ENCODE peak calls at places on chromosome 19, in eight cellular contexts. Z, O, G, T, Y, A, H and S are unnamed samples.

GRCh38 chr19:38742296-38742695 is 2.0 kb downstream of the CAPN12 start:
- DNase-seq in Z (no peak), O (no peak), G (no peak), T (peak), Y (no peak), A (no peak), H (no peak), S (no peak)

GRCh38 chr19:45113628-45114027 is 20.6 kb downstream of the PPP1R37 start:
- DNase-seq in Z (no peak), O (no peak), G (no peak), T (no peak), Y (no peak), A (no peak), H (no peak), S (no peak)

GRCh38 chr19:4088975-4089374 is 22.3 kb upstream of the ZBTB7A start:
- DNase-seq in Z (no peak), O (no peak), G (no peak), T (no peak), Y (no peak), A (no peak), H (peak), S (no peak)

GRCh38 chr19:58543826-58544590 is at the start of gene TRIM28:
- DNase-seq in Z (peak), O (peak), G (peak), T (peak), Y (peak), A (peak), H (peak), S (peak)

GRCh38 chr19:46856062-46857022 is 4.5 kb upstream of the ARHGAP35 start:
- DNase-seq in Z (peak), O (peak), G (peak), T (peak), Y (peak), A (peak), H (peak), S (peak)

GRCh38 chr19:34367424-34367957 is 2.5 kb downstream of the GPI start:
- DNase-seq in Z (no peak), O (no peak), G (no peak), T (no peak), Y (no peak), A (no peak), H (no peak), S (no peak)

GRCh38 chr19:38250821-38251563 is 5.2 kb downstream of the PPP1R14A start:
- DNase-seq in Z (no peak), O (peak), G (no peak), T (peak), Y (no peak), A (peak), H (no peak), S (no peak)

GRCh38 chr19:2774083-2774679 is 8.9 kb downstream of the SGTA start:
- DNase-seq in Z (no peak), O (peak), G (no peak), T (no peak), Y (no peak), A (no peak), H (no peak), S (no peak)

GRCh38 chr19:32231020-32231419 is 114.4 kb upstream of the ZNF507 start:
- DNase-seq in Z (no peak), O (no peak), G (no peak), T (no peak), Y (no peak), A (no peak), H (no peak), S (no peak)

GRCh38 chr19:15945301-15945700 is 3.5 kb upstream of the OR10H4 start:
- DNase-seq in Z (no peak), O (no peak), G (no peak), T (no peak), Y (no peak), A (no peak), H (no peak), S (no peak)

GRCh38 chr19:2345794-2346663 is 14.0 kb upstream of the TMPRSS9 start:
- DNase-seq in Z (peak), O (no peak), G (no peak), T (no peak), Y (no peak), A (no peak), H (no peak), S (no peak)

GRCh38 chr19:22144394-22144793 is 52.4 kb downstream of the ZNF676 start:
- DNase-seq in Z (peak), O (no peak), G (peak), T (no peak), Y (peak), A (no peak), H (no peak), S (peak)

GRCh38 chr19:29525901-29526729 is at the start of gene VSTM2B:
- DNase-seq in Z (no peak), O (no peak), G (no peak), T (peak), Y (peak), A (no peak), H (no peak), S (no peak)

GRCh38 chr19:49851456-49852259 is 699 bp downstream of the PTOV1 start:
- DNase-seq in Z (no peak), O (peak), G (no peak), T (peak), Y (no peak), A (no peak), H (peak), S (no peak)

GRCh38 chr19:15213715-15214381 is 13.1 kb upstream of the NOTCH3 start:
- DNase-seq in Z (peak), O (peak), G (no peak), T (no peak), Y (no peak), A (no peak), H (no peak), S (no peak)

GRCh38 chr19:48190288-48191284 is 20.1 kb downstream of the ZSWIM9 start:
- DNase-seq in Z (peak), O (no peak), G (peak), T (no peak), Y (no peak), A (peak), H (peak), S (peak)

GRCh38 chr19:33373701-33374405 is at the start of gene CEBPG:
- DNase-seq in Z (peak), O (peak), G (peak), T (no peak), Y (peak), A (peak), H (peak), S (no peak)

GRCh38 chr19:50159078-50159477 is 4.0 kb downstream of the IZUMO2 start:
- DNase-seq in Z (no peak), O (no peak), G (no peak), T (no peak), Y (no peak), A (no peak), H (no peak), S (no peak)

GRCh38 chr19:14555918-14556661 is 15.8 kb downstream of the NDUFB7 start:
- DNase-seq in Z (peak), O (no peak), G (peak), T (no peak), Y (no peak), A (no peak), H (no peak), S (no peak)

GRCh38 chr19:38264486-38265212 is at the start of gene SPINT2:
- DNase-seq in Z (no peak), O (no peak), G (no peak), T (peak), Y (peak), A (no peak), H (peak), S (no peak)

GRCh38 chr19:17394891-17395415 is 957 bp upstream of the CCDC194 start:
- DNase-seq in Z (peak), O (peak), G (peak), T (peak), Y (no peak), A (no peak), H (no peak), S (peak)

GRCh38 chr19:38853214-38853613 is 3.4 kb upstream of the HNRNPL start:
- DNase-seq in Z (no peak), O (no peak), G (no peak), T (no peak), Y (no peak), A (no peak), H (no peak), S (no peak)

GRCh38 chr19:7722231-7722651 is 9.7 kb downstream of the CLEC4G start:
- DNase-seq in Z (no peak), O (no peak), G (no peak), T (no peak), Y (no peak), A (no peak), H (no peak), S (no peak)

GRCh38 chr19:39297931-39298634 is 1.9 kb downstream of the IFNL1 start:
- DNase-seq in Z (no peak), O (no peak), G (no peak), T (peak), Y (no peak), A (peak), H (peak), S (no peak)

GRCh38 chr19:17790059-17790780 is 4.7 kb upstream of the B3GNT3 start:
- DNase-seq in Z (no peak), O (no peak), G (no peak), T (no peak), Y (no peak), A (no peak), H (no peak), S (no peak)

GRCh38 chr19:13024126-13024957 is 29.1 kb downstream of the NFIX start:
- DNase-seq in Z (no peak), O (no peak), G (peak), T (no peak), Y (no peak), A (peak), H (no peak), S (no peak)

GRCh38 chr19:13022859-13023636 is 27.8 kb downstream of the NFIX start:
- DNase-seq in Z (peak), O (peak), G (peak), T (no peak), Y (no peak), A (peak), H (no peak), S (no peak)

GRCh38 chr19:13020002-13020414 is 24.7 kb downstream of the NFIX start:
- DNase-seq in Z (peak), O (no peak), G (peak), T (no peak), Y (no peak), A (no peak), H (no peak), S (no peak)

GRCh38 chr19:13023666-13024065 is 28.4 kb downstream of the NFIX start:
- DNase-seq in Z (no peak), O (no peak), G (no peak), T (no peak), Y (no peak), A (no peak), H (no peak), S (no peak)

DNA sequence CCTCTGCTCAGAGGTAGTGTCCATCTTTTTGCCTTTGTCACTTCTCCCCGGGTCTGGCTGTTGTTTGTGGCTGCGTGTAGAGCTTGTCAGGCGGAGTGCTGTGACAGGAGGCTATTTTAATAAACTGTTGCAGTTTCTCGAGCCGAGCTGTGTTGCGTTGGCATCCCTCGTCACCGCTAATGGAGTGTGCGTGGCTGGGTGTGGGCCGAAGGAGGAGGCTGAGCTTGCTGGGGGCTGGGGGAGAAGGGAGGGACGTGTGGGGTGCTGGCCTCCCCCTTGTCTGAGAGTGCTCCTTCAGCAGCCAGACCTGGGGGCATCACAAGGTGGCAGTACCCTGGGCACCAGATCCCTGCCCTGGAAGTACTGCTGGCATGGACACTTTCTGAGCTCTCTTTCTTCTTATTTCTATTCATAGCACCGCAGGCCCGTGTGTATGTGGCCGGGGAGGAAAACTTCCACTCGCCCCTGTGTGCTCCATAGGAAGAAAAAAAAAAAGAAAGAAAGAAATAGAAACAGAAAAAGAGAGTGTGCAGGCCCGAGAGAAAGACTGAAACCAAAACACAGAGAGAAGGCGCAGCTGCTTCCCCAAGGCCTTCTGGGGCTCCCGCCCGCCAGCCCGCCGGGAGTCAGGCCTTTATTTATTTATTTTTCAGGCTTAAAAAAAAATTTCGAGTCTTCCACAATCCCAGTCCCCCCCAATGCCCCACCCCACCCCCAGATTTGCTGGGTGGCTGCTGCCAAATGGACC is 27.0 kb downstream of the NFIX start:
- DNase-seq in Z (peak), O (peak), G (peak), T (no peak), Y (no peak), A (peak), H (no peak), S (no peak)
- H3K4me3 ChIP-seq in Z (peak), O (peak), G (peak), T (peak), Y (no peak), A (peak), H (no peak), S (no peak)

GRCh38 chr19:917323-918151 is at the start of gene KISS1R:
- DNase-seq in Z (no peak), O (no peak), G (peak), T (peak), Y (peak), A (no peak), H (no peak), S (no peak)

GRCh38 chr19:918481-919156 is 1.5 kb downstream of the KISS1R start:
- DNase-seq in Z (no peak), O (no peak), G (no peak), T (peak), Y (no peak), A (no peak), H (no peak), S (no peak)

GRCh38 chr19:919157-920050 is 2.3 kb downstream of the KISS1R start:
- DNase-seq in Z (no peak), O (no peak), G (no peak), T (peak), Y (no peak), A (no peak), H (no peak), S (no peak)

GRCh38 chr19:918152-918437 is 962 bp downstream of the KISS1R start:
- DNase-seq in Z (no peak), O (no peak), G (no peak), T (no peak), Y (no peak), A (no peak), H (no peak), S (no peak)

DNA sequence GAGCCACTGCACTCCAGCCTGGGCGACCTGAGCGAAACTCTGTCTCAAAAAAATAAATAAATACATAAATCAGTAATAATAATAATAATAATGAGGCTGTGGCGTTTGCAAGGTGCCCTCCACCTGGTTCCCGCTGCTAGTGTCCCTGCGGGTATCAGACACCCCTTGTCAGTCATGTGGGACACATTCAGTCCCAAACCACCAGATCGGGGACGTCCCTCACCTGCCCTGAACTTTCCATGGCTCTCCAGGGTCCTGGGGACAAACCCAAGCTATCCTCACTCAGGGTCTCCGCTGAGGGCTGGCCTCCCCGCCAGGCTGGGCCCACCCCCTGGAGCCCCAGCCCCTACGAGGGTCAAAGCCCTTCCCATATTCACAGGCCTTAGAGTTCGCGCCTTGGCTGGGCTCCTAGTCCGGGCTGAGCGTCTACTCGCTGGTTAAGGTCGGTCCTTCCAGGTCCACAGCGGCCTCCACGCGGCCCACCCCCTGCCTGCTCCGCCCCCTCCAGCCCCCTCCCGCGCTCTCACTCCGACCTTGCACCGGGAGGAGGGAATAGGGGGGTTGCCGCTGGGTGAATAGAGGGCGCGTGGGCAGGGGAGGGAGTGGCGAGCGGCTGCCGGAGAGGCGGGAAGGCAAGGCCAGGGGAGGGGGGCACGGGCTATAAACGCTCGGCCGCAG is 349 bp upstream of the KISS1R start:
- DNase-seq in Z (no peak), O (no peak), G (no peak), T (peak), Y (no peak), A (no peak), H (no peak), S (no peak)
- H3K4me3 ChIP-seq in Z (no peak), O (peak), G (no peak), T (peak), Y (peak), A (peak), H (no peak), S (no peak)

GRCh38 chr19:19580417-19580816 is 38.1 kb downstream of the PBX4 start:
- DNase-seq in Z (no peak), O (no peak), G (no peak), T (no peak), Y (no peak), A (no peak), H (no peak), S (no peak)
- H3K4me3 ChIP-seq in Z (no peak), O (no peak), G (no peak), T (no peak), Y (no peak), A (no peak), H (no peak), S (no peak)

GRCh38 chr19:497476-497860 is 1.2 kb downstream of the MADCAM1 start:
- DNase-seq in Z (no peak), O (no peak), G (no peak), T (peak), Y (no peak), A (no peak), H (no peak), S (no peak)
- H3K4me3 ChIP-seq in Z (no peak), O (no peak), G (no peak), T (peak), Y (no peak), A (peak), H (no peak), S (no peak)